ENCODE peak calls at places on chromosomes 13 and 19, in six cellular contexts. W is IMR-90, J is choroid plexus epithelial cell, M is tibial artery, K is right atrium auricular region, A is endodermal cell. I is an unnamed sample.

GRCh38 chr13:31982540-31982939 is 49.0 kb upstream of the FRY start:
- DNase-seq in K (peak), W (peak), M (peak), A (no peak), J (peak), I (peak)

GRCh38 chr19:11264452-11265176 is 2.3 kb upstream of the DOCK6 start:
- DNase-seq in J (no peak), K (peak), M (no peak), A (peak), W (no peak), I (no peak)

GRCh38 chr13:39810091-39810877 is 154.8 kb downstream of the COG6 start:
- DNase-seq in K (no peak), W (no peak), M (no peak), A (peak), J (no peak), I (no peak)

GRCh38 chr13:33281951-33282595 is 3.5 kb downstream of the STARD13 start:
- DNase-seq in K (no peak), M (no peak), J (peak), W (peak), A (no peak), I (peak)

GRCh38 chr13:26230703-26231102 is 8.6 kb upstream of the RNF6 start:
- DNase-seq in A (no peak), M (no peak), K (no peak), J (no peak), W (no peak), I (no peak)

GRCh38 chr13:20673711-20674110 is 29.8 kb upstream of the IL17D start:
- DNase-seq in K (no peak), J (no peak), A (no peak), M (no peak), W (no peak), I (no peak)

GRCh38 chr19:28508666-28509065 is 704.3 kb downstream of the UQCRFS1 start:
- DNase-seq in A (no peak), W (no peak), J (no peak), M (no peak), K (no peak), I (no peak)

GRCh38 chr19:46951236-46951986 is 68.2 kb upstream of the NPAS1 start:
- DNase-seq in W (peak), K (no peak), M (no peak), A (no peak), J (no peak), I (no peak)

GRCh38 chr13:21047591-21048282 is 13.6 kb downstream of the LATS2 start:
- DNase-seq in M (no peak), A (no peak), W (no peak), K (no peak), J (no peak), I (no peak)

GRCh38 chr19:41706741-41707501 is 1.5 kb upstream of the CEACAM5 start:
- DNase-seq in W (no peak), M (peak), J (peak), K (no peak), A (peak), I (no peak)

GRCh38 chr19:2607712-2608601 is 94.5 kb downstream of the GNG7 start:
- DNase-seq in A (no peak), J (no peak), W (no peak), K (no peak), M (no peak), I (no peak)

GRCh38 chr13:73579574-73580274 is 520.9 kb downstream of the KLF5 start:
- DNase-seq in W (no peak), K (no peak), A (no peak), M (no peak), J (no peak), I (no peak)

GRCh38 chr19:16338470-16339360 is 14.1 kb downstream of the KLF2 start:
- DNase-seq in K (peak), J (peak), A (peak), W (peak), M (no peak), I (peak)

GRCh38 chr13:50760751-50761150 is 82.7 kb downstream of the DLEU7 start:
- DNase-seq in W (no peak), M (no peak), J (peak), A (no peak), K (no peak), I (no peak)

GRCh38 chr19:6842871-6843607 is 44.3 kb upstream of the ADGRE1 start:
- DNase-seq in J (no peak), W (no peak), M (peak), K (no peak), A (no peak), I (no peak)

GRCh38 chr19:38506723-38507550 is 73.4 kb downstream of the RYR1 start:
- DNase-seq in M (no peak), K (peak), A (peak), J (peak), W (no peak), I (peak)

GRCh38 chr13:29487466-29488454 is 107.7 kb downstream of the SLC7A1 start:
- DNase-seq in A (peak), J (no peak), K (no peak), W (no peak), M (no peak), I (no peak)

GRCh38 chr13:92769064-92769463 is 457.5 kb upstream of the GPC6 start:
- DNase-seq in M (no peak), W (peak), A (no peak), K (no peak), J (peak), I (no peak)

GRCh38 chr13:76425930-76426329 is 460.3 kb downstream of the KCTD12 start:
- DNase-seq in J (peak), W (peak), A (no peak), M (no peak), K (no peak), I (peak)

GRCh38 chr13:40179421-40179820 is 487.0 kb downstream of the FOXO1 start:
- DNase-seq in A (no peak), K (no peak), J (no peak), M (no peak), W (no peak), I (no peak)

GRCh38 chr13:61275251-61275650 is 140.4 kb downstream of the PCDH20 start:
- DNase-seq in J (no peak), M (no peak), K (no peak), W (no peak), A (no peak), I (no peak)

GRCh38 chr19:2770055-2771013 is 12.7 kb downstream of the SGTA start:
- DNase-seq in K (peak), M (no peak), J (peak), W (peak), A (no peak), I (no peak)

GRCh38 chr19:38389101-38389925 is 816 bp downstream of the SPRED3 start:
- DNase-seq in A (peak), W (peak), K (no peak), J (peak), M (peak), I (peak)

GRCh38 chr19:2736550-2737190 is 3.1 kb downstream of the SLC39A3 start:
- DNase-seq in M (no peak), A (no peak), W (no peak), K (no peak), J (no peak), I (no peak)

GRCh38 chr13:72726721-72727416 is 560 bp downstream of the MZT1 start:
- DNase-seq in K (no peak), A (no peak), W (no peak), M (peak), J (peak), I (peak)

GRCh38 chr13:59681630-59682311 is 482.0 kb downstream of the DIAPH3 start:
- DNase-seq in M (no peak), W (no peak), A (no peak), J (no peak), K (no peak), I (no peak)

GRCh38 chr19:20662421-20663105 is 1.2 kb upstream of the ZNF626 start:
- DNase-seq in M (no peak), W (no peak), K (no peak), J (no peak), A (no peak), I (no peak)

GRCh38 chr19:46210634-46211033 is 18.9 kb upstream of the IGFL1 start:
- DNase-seq in J (no peak), K (no peak), A (no peak), M (no peak), W (no peak), I (no peak)

GRCh38 chr19:5271145-5271544 is 69.5 kb downstream of the PTPRS start:
- DNase-seq in K (no peak), A (no peak), W (no peak), J (peak), M (no peak), I (no peak)

GRCh38 chr13:98478134-98479129 is 98.5 kb downstream of the STK24 start:
- DNase-seq in A (peak), W (peak), M (no peak), K (no peak), J (peak), I (peak)

GRCh38 chr13:71879129-71879535 is 12.1 kb upstream of the DACH1 start:
- DNase-seq in W (peak), K (no peak), J (peak), A (peak), M (no peak), I (peak)

GRCh38 chr13:29693297-29693945 is 97.9 kb upstream of the SLC7A1 start:
- DNase-seq in K (no peak), J (no peak), M (no peak), A (no peak), W (no peak), I (no peak)

GRCh38 chr19:7986321-7987083 is 18.9 kb downstream of the ELAVL1 start:
- DNase-seq in M (no peak), K (no peak), A (no peak), W (peak), J (peak), I (peak)

GRCh38 chr13:52665325-52665724 is 12.7 kb downstream of the SUGT1 start:
- DNase-seq in W (peak), J (peak), A (no peak), K (no peak), M (no peak), I (peak)

GRCh38 chr13:24742294-24742693 is 21.7 kb upstream of the RNF17 start:
- DNase-seq in A (peak), W (no peak), J (peak), M (no peak), K (no peak), I (peak)

GRCh38 chr19:39563408-39563807 is 23.4 kb upstream of the EID2 start:
- DNase-seq in K (no peak), W (peak), A (no peak), J (peak), M (no peak), I (no peak)

GRCh38 chr13:44396295-44396962 is 22.8 kb downstream of the SERP2 start:
- DNase-seq in A (no peak), J (no peak), M (no peak), K (no peak), W (no peak), I (no peak)
- H3K4me3 ChIP-seq in A (peak), J (no peak), M (no peak), K (peak), W (no peak), I (no peak)

GRCh38 chr13:95564091-95564490 is 11.6 kb downstream of the CLDN10 start:
- DNase-seq in M (no peak), J (peak), W (no peak), K (no peak), A (no peak), I (peak)
- TF ChIP-seq CTCF in M (no peak), J (peak), W (peak), K (no peak), A (peak), I (no peak)

GRCh38 chr19:51692065-51692915 is 840 bp upstream of the SPACA6 start:
- DNase-seq in K (peak), J (no peak), A (no peak), W (no peak), M (no peak), I (no peak)
- H3K4me3 ChIP-seq in K (peak), J (peak), A (peak), W (peak), M (peak), I (peak)

GRCh38 chr19:48255376-48256303 is at the start of gene CARD8:
- DNase-seq in J (peak), M (peak), A (peak), K (peak), W (peak), I (peak)
- TF ChIP-seq CTCF in J (peak), M (peak), A (peak), K (peak), W (peak), I (no peak)

GRCh38 chr13:42274386-42275097 is 2.6 kb downstream of the AKAP11 start:
- DNase-seq in W (no peak), A (no peak), K (no peak), M (no peak), J (no peak), I (no peak)
- H3K4me3 ChIP-seq in W (no peak), A (no peak), K (no peak), M (no peak), J (no peak), I (no peak)